ENCODE peak calls at places on chromosomes 3 and 15, in six cellular contexts. W, C, L, I, F and X are unnamed samples.

GRCh38 chr15:99130765-99131440 is 26.0 kb downstream of the SYNM start:
- DNase-seq in W (no peak), C (no peak), L (no peak), I (no peak), F (no peak), X (no peak)

GRCh38 chr3:144053121-144053520 is 81.5 kb downstream of the DIPK2A start:
- DNase-seq in W (no peak), C (no peak), L (no peak), I (no peak), F (no peak), X (no peak)

GRCh38 chr3:64188810-64189560 is 36.3 kb downstream of the PRICKLE2 start:
- DNase-seq in W (no peak), C (no peak), L (no peak), I (no peak), F (no peak), X (peak; percentile 57)

GRCh38 chr3:105444725-105445124 is 78.0 kb downstream of the ALCAM start:
- DNase-seq in W (no peak), C (no peak), L (no peak), I (no peak), F (no peak), X (no peak)

GRCh38 chr15:63948971-63949370 is 97.3 kb downstream of the DAPK2 start:
- DNase-seq in W (no peak), C (no peak), L (no peak), I (peak; percentile 29), F (no peak), X (no peak)

GRCh38 chr15:41979493-41980266 is 7.3 kb upstream of the EHD4 start:
- DNase-seq in W (no peak), C (no peak), L (no peak), I (no peak), F (peak; percentile 60), X (no peak)

GRCh38 chr15:91456921-91457320 is 356.9 kb downstream of the SV2B start:
- DNase-seq in W (no peak), C (no peak), L (no peak), I (no peak), F (no peak), X (no peak)

GRCh38 chr3:114674041-114674440 is 380.2 kb downstream of the TIGIT start:
- DNase-seq in W (no peak), C (no peak), L (no peak), I (no peak), F (no peak), X (no peak)

GRCh38 chr3:64031540-64032533 is 8.5 kb upstream of the PSMD6 start:
- DNase-seq in W (no peak), C (no peak), L (no peak), I (no peak), F (no peak), X (no peak)

GRCh38 chr3:119239421-119239820 is 1.3 kb downstream of the B4GALT4 start:
- DNase-seq in W (no peak), C (no peak), L (no peak), I (no peak), F (no peak), X (no peak)

GRCh38 chr3:158983480-158983879 is 181.6 kb downstream of the MFSD1 start:
- DNase-seq in W (no peak), C (no peak), L (no peak), I (no peak), F (no peak), X (no peak)

GRCh38 chr15:95025924-95026728 is 794.8 kb downstream of the MCTP2 start:
- DNase-seq in W (no peak), C (peak; percentile 13), L (no peak), I (peak; percentile 79), F (peak; percentile 80), X (no peak)

GRCh38 chr3:141482250-141482937 is 4.4 kb upstream of the RASA2 start:
- DNase-seq in W (peak; percentile 90), C (peak; percentile 15), L (no peak), I (no peak), F (no peak), X (no peak)

GRCh38 chr3:135487261-135487660 is 478.3 kb upstream of the PPP2R3A start:
- DNase-seq in W (no peak), C (no peak), L (no peak), I (no peak), F (no peak), X (no peak)

GRCh38 chr3:71576966-71577459 is 6.5 kb downstream of the FOXP1 start:
- DNase-seq in W (no peak), C (no peak), L (no peak), I (no peak), F (no peak), X (no peak)

GRCh38 chr3:71645140-71645539 is 61.6 kb upstream of the FOXP1 start:
- DNase-seq in W (no peak), C (no peak), L (no peak), I (no peak), F (no peak), X (peak; percentile 73)

GRCh38 chr3:42174679-42175660 is 83.8 kb downstream of the TRAK1 start:
- DNase-seq in W (no peak), C (no peak), L (no peak), I (no peak), F (no peak), X (no peak)

GRCh38 chr15:101210466-101210865 is 41.4 kb downstream of the CHSY1 start:
- DNase-seq in W (no peak), C (no peak), L (no peak), I (no peak), F (no peak), X (no peak)
- H3K4me1 ChIP-seq in W (no peaks in the 10 kb centered on the region), C (no peaks in the 10 kb centered on the region), L (peaks cover 9% of the 10 kb centered on the region), I (no peaks in the 10 kb centered on the region), F (peaks cover 3% of the 10 kb centered on the region), X (no peaks in the 10 kb centered on the region)

GRCh38 chr3:95721938-95722337 is 1092.5 kb upstream of the EPHA6 start:
- DNase-seq in W (no peak), C (no peak), L (no peak), I (no peak), F (no peak), X (no peak)
- TF ChIP-seq ZNF274 in W (no peak), C (no peak), L (no peak), I (no peak), F (no peak), X (no peak)

GRCh38 chr3:129018751-129019150 is 17.6 kb downstream of the EFCC1 start:
- DNase-seq in W (no peak), C (no peak), L (no peak), I (no peak), F (no peak), X (no peak)
- H3K4me1 ChIP-seq in W (peaks cover 32% of the 10 kb centered on the region), C (peaks cover 28% of the 10 kb centered on the region), L (peaks cover 19% of the 10 kb centered on the region), I (no peaks in the 10 kb centered on the region), F (peaks cover 27% of the 10 kb centered on the region), X (peaks cover 15% of the 10 kb centered on the region)

GRCh38 chr3:194925614-194926013 is 239.9 kb downstream of the FAM43A start:
- DNase-seq in W (no peak), C (no peak), L (no peak), I (peak; percentile 40), F (no peak), X (no peak)
- TF ChIP-seq ZNF274 in W (no peak), C (no peak), L (no peak), I (no peak), F (no peak), X (no peak)

GRCh38 chr3:4047343-4047742 is 248.1 kb downstream of the LRRN1 start:
- DNase-seq in W (no peak), C (no peak), L (no peak), I (no peak), F (no peak), X (no peak)

DNA sequence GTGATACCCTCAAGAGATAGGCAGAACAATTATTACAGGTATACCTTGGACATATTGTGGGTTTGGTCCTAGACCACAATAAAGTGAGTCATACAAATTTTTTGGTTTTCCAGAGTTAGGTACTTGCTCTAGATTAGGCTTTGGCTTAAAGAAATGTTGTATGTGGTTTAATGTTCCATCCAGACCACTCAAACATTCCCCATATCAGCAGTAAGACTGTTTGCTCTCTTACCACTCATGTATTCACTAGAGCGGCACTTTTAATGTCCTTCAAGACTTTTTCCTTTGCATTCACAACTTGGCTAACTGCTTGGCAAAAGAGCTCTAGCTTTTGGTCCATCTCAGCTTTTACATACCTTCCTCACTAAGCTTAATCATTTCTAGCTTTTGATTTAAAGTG is 250.5 kb upstream of the SETMAR start:
- DNase-seq in W (no peak), C (no peak), L (no peak), I (no peak), F (no peak), X (no peak)
- H3K4me1 ChIP-seq in W (no peaks in the 10 kb centered on the region), C (no peaks in the 10 kb centered on the region), L (no peaks in the 10 kb centered on the region), I (no peaks in the 10 kb centered on the region), F (no peaks in the 10 kb centered on the region), X (no peaks in the 10 kb centered on the region)

GRCh38 chr3:9859530-9860025 is 15.8 kb upstream of the RPUSD3 start:
- DNase-seq in W (no peak), C (no peak), L (no peak), I (no peak), F (no peak), X (no peak)
- TF ChIP-seq ZNF274 in W (no peak), C (no peak), L (no peak), I (no peak), F (no peak), X (no peak)

DNA sequence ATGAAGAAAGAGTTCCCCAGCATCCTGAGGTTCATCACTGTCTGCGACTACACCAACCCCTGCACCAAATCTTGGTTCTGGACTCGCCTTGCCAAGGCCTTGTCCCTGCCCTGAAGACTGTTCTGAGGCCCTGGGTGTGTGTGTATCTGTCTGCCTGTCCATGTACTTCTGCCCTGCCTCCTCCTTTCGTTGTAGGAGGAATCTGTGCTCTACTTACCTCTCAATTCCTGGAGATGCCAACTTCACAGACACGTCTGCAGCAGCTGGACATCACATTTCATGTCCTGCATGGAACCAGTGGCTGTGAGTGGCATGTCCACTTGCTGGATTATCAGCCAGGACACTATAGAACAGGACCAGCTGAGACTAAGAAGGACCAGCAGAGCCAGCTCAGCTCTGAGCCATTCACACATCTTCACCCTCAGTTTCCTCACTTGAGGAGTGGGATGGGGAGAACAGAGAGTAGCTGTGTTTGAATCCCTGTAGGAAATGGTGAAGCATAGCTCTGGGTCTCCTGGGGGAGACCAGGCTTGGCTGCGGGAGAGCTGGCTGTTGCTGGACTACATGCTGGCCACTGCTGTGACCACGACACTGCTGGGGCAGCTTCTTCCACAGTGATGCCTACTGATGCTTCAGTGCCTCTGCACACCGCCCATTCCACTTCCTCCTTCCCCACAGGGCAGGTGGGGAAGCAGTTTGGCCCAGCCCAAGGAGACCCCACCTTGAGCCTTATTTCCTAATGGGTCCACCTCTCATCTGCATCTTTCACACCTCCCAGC is 2.9 kb downstream of the MYD88 start:
- DNase-seq in W (no peak), C (no peak), L (no peak), I (peak; percentile 26), F (no peak), X (no peak)
- H3K4me1 ChIP-seq in W (peaks cover 23% of the 10 kb centered on the region), C (peaks cover 42% of the 10 kb centered on the region), L (peaks cover 34% of the 10 kb centered on the region), I (peaks cover 15% of the 10 kb centered on the region), F (peaks cover 17% of the 10 kb centered on the region), X (peaks cover 14% of the 10 kb centered on the region)

GRCh38 chr3:195873971-195874370 is 34.4 kb downstream of the TNK2 start:
- DNase-seq in W (no peak), C (no peak), L (no peak), I (no peak), F (no peak), X (no peak)
- TF ChIP-seq ZNF274 in W (no peak), C (no peak), L (no peak), I (no peak), F (no peak), X (no peak)